ENCODE peak calls at places on chromosomes 3 and 15, in five cellular contexts. H is stimulated activated CD4-positive, alpha-beta T cell treated with anti-CD3 and anti-CD28 coated beads, TNF-alpha, amount 100 ng/mL, for 4 hours; M is frontal cortex; D is neural crest cell; U is lower lobe of right lung. W is an unnamed sample.

GRCh38 chr15:99436472-99437314 is 129.1 kb upstream of the MEF2A start:
- DNase-seq in H (no peak), M (no peak), D (no peak), U (no peak), W (no peak)

GRCh38 chr3:14439501-14440167 is 37.2 kb downstream of the SLC6A6 start:
- DNase-seq in H (no peak), M (no peak), D (no peak), U (peak), W (no peak)

GRCh38 chr3:54967586-54968244 is 39.9 kb upstream of the LRTM1 start:
- DNase-seq in H (no peak), M (no peak), D (no peak), U (no peak), W (no peak)

GRCh38 chr3:65438612-65439011 is 600.1 kb downstream of the MAGI1 start:
- DNase-seq in H (no peak), M (no peak), D (no peak), U (no peak), W (no peak)

GRCh38 chr3:127735767-127736693 is 63.3 kb downstream of the ABTB1 start:
- DNase-seq in H (no peak), M (no peak), D (no peak), U (no peak), W (no peak)

GRCh38 chr3:64489361-64490044 is 198.3 kb downstream of the ADAMTS9 start:
- DNase-seq in H (no peak), M (no peak), D (peak), U (peak), W (no peak)

GRCh38 chr3:148466143-148466542 is 231.6 kb upstream of the AGTR1 start:
- DNase-seq in H (no peak), M (no peak), D (no peak), U (no peak), W (peak)

GRCh38 chr3:122265937-122266336 is 59.1 kb upstream of the CSTA start:
- DNase-seq in H (no peak), M (no peak), D (no peak), U (no peak), W (no peak)

GRCh38 chr3:13892304-13892703 is 12.4 kb upstream of the WNT7A start:
- DNase-seq in H (no peak), M (no peak), D (no peak), U (no peak), W (no peak)

GRCh38 chr15:98599911-98600685 is 48.2 kb upstream of the IGF1R start:
- DNase-seq in H (peak), M (no peak), D (no peak), U (peak), W (no peak)

GRCh38 chr15:69753867-69754266 is 301.2 kb downstream of the RPLP1 start:
- DNase-seq in H (no peak), M (no peak), D (no peak), U (no peak), W (no peak)

GRCh38 chr15:99408236-99409096 is 157.2 kb downstream of the LRRC28 start:
- DNase-seq in H (no peak), M (no peak), D (no peak), U (no peak), W (peak)

GRCh38 chr15:75355369-75355768 is 8.5 kb downstream of the NEIL1 start:
- DNase-seq in H (no peak), M (no peak), D (no peak), U (no peak), W (no peak)

GRCh38 chr3:56188201-56188600 is 280.1 kb downstream of the ERC2 start:
- DNase-seq in H (no peak), M (no peak), D (no peak), U (no peak), W (no peak)

GRCh38 chr3:170467007-170467406 is 48.3 kb downstream of the CLDN11 start:
- DNase-seq in H (no peak), M (no peak), D (no peak), U (no peak), W (no peak)

GRCh38 chr15:34239151-34239761 is 14.4 kb downstream of the EMC4 start:
- DNase-seq in H (peak), M (no peak), D (no peak), U (no peak), W (peak)

GRCh38 chr3:118587037-118587741 is 447.5 kb downstream of the IGSF11 start:
- DNase-seq in H (no peak), M (no peak), D (no peak), U (no peak), W (no peak)

GRCh38 chr3:65398953-65399352 is 639.8 kb downstream of the MAGI1 start:
- DNase-seq in H (no peak), M (no peak), D (no peak), U (no peak), W (no peak)

GRCh38 chr15:53068671-53069070 is 278.5 kb upstream of the ONECUT1 start:
- DNase-seq in H (no peak), M (no peak), D (no peak), U (no peak), W (no peak)

GRCh38 chr3:69454204-69454787 is 68.4 kb upstream of the FRMD4B start:
- DNase-seq in H (no peak), M (no peak), D (no peak), U (no peak), W (no peak)

GRCh38 chr3:30586806-30587486 is 19.5 kb upstream of the TGFBR2 start:
- DNase-seq in H (no peak), M (no peak), D (no peak), U (no peak), W (no peak)